ENCODE peak calls at places on chromosomes 12 and 14, in four cellular contexts. G is mammary epithelial cell, I is right lobe of liver, S is neuronal stem cell. Y is an unnamed sample. For H3K27me3, the result is how much of the 10 kb centered on the place peaks cover.

GRCh38 chr14:59347511-59347900 is 117.7 kb downstream of the GPR135 start:
- DNase-seq in G (peak), I (no peak), S (no peak), Y (no peak)

GRCh38 chr14:74981833-74982232 is 20.9 kb upstream of the EIF2B2 start:
- DNase-seq in G (no peak), I (no peak), S (no peak), Y (no peak)

GRCh38 chr12:57151741-57152407 is 4.5 kb upstream of the LRP1-AS start:
- DNase-seq in G (peak), I (peak), S (no peak), Y (peak)

GRCh38 chr12:20101046-20101445 is 267.3 kb upstream of the PDE3A start:
- DNase-seq in G (no peak), I (no peak), S (no peak), Y (peak)

GRCh38 chr12:91813701-91814100 is 331.9 kb downstream of the BTG1 start:
- DNase-seq in G (peak), I (no peak), S (no peak), Y (no peak)

GRCh38 chr14:101505216-101505970 is 55.9 kb upstream of the DIO3 start:
- DNase-seq in G (no peak), I (peak), S (no peak), Y (no peak)

GRCh38 chr12:17976202-17976601 is 113.8 kb downstream of the RERGL start:
- DNase-seq in G (peak), I (no peak), S (peak), Y (no peak)

GRCh38 chr14:85576161-85576560 is 46.2 kb downstream of the FLRT2 start:
- DNase-seq in G (no peak), I (no peak), S (no peak), Y (no peak)

GRCh38 chr14:32710351-32711102 is 228.2 kb upstream of the NPAS3 start:
- DNase-seq in G (no peak), I (no peak), S (no peak), Y (no peak)

GRCh38 chr12:69555461-69555860 is 29.8 kb upstream of the CCT2 start:
- DNase-seq in G (peak), I (no peak), S (no peak), Y (no peak)

GRCh38 chr12:69548687-69549086 is 36.6 kb upstream of the CCT2 start:
- DNase-seq in G (no peak), I (no peak), S (no peak), Y (no peak)

GRCh38 chr12:69550951-69551350 is 34.3 kb upstream of the CCT2 start:
- DNase-seq in G (no peak), I (no peak), S (no peak), Y (no peak)

GRCh38 chr12:69556383-69556782 is 28.9 kb upstream of the CCT2 start:
- DNase-seq in G (no peak), I (peak), S (no peak), Y (no peak)

GRCh38 chr12:69553626-69554248 is 31.5 kb upstream of the CCT2 start:
- DNase-seq in G (peak), I (no peak), S (no peak), Y (no peak)
- H3K4me3 ChIP-seq in G (no peak), I (no peak), S (no peak), Y (no peak)

GRCh38 chr12:120903818-120904773 is at the start of gene SPPL3:
- DNase-seq in G (peak), I (peak), S (peak), Y (peak)
- H3K27me3 ChIP-seq in G (under half), I (under half), S (under half), Y (under half)

GRCh38 chr12:2231956-2232355 is 179.2 kb downstream of the CACNA1C start:
- DNase-seq in G (no peak), I (no peak), S (no peak), Y (no peak)

GRCh38 chr12:2228535-2228934 is 175.7 kb downstream of the CACNA1C start:
- DNase-seq in G (no peak), I (no peak), S (no peak), Y (no peak)

GRCh38 chr12:2229661-2230539 is 177.1 kb downstream of the CACNA1C start:
- DNase-seq in G (no peak), I (no peak), S (no peak), Y (no peak)

GRCh38 chr12:2233034-2233433 is 180.2 kb downstream of the CACNA1C start:
- DNase-seq in G (peak), I (no peak), S (no peak), Y (no peak)

GRCh38 chr12:2231011-2231595 is 178.3 kb downstream of the CACNA1C start:
- DNase-seq in G (no peak), I (no peak), S (no peak), Y (no peak)
- H3K4me3 ChIP-seq in G (no peak), I (no peak), S (no peak), Y (no peak)

GRCh38 chr14:71114580-71114979 is 207.3 kb downstream of the PCNX1 start:
- DNase-seq in G (no peak), I (no peak), S (no peak), Y (no peak)
- H3K27me3 ChIP-seq in G (under half), I (under half), S (under half), Y (under half)

DNA sequence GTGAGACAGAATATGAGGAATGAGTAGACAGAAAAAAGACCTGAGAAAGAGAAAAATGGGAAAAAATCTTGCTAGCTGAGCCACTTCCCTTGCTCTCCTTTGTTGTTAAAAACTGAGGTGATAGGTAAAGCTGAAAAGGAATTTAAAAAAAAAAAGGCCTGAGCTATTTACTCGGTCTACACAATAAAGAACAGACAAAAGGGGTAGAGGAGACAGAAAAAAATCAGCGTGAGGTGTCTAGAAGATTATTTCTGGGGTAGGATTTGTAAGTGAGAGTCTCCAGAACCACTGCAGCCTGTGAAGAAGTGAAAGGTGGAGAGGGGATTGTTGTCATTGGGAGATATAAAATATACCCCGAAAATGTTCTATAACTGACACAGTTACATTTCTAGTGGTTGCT is 98.8 kb downstream of the EXOC5 start:
- DNase-seq in G (no peak), I (no peak), S (no peak), Y (no peak)
- H3K4me3 ChIP-seq in G (no peak), I (no peak), S (no peak), Y (no peak)

GRCh38 chr12:85278598-85279448 is 1.2 kb upstream of the ALX1 start:
- DNase-seq in G (no peak), I (peak), S (peak), Y (no peak)
- H3K27me3 ChIP-seq in G (half or more), I (under half), S (under half), Y (half or more)

DNA sequence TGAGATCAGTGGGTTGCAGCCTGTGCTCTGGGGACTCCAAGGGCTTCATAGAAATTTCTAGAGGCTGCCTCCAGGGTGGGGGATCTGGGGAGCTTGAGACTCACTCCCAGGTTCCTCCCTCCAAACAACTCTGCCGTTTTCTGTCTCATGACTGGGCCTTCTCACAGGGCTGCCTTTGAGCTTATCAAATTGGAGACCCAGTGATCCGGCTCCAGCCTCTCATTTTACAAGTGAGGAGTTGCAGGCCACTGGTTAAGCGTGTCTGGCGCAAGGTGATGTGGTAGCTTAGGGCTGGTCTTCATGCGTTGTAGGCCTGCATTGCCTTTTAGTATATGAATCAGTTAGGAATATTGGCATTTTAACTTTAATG is 85.9 kb downstream of the SLC25A47 start:
- DNase-seq in G (no peak), I (no peak), S (no peak), Y (no peak)
- H3K4me3 ChIP-seq in G (no peak), I (no peak), S (no peak), Y (no peak)

GRCh38 chr14:100160534-100160916 is 1.1 kb upstream of the DEGS2 start:
- DNase-seq in G (no peak), I (no peak), S (no peak), Y (no peak)
- H3K27me3 ChIP-seq in G (under half), I (under half), S (half or more), Y (under half)

Y was measured in gastrocnemius medialis.